ENCODE peak calls at places on chromosomes 13 and 19, in six cellular contexts. J is AG04450, P is fibroblast of pulmonary artery, G is fibroblast of mammary gland, V is A549, E is choroid plexus epithelial cell. C is an unnamed sample.

GRCh38 chr13:39263033-39263432 is 224.8 kb downstream of the NHLRC3 start:
- DNase-seq in P (peak), G (peak), V (peak), E (peak), J (no peak), C (peak)

GRCh38 chr19:10987621-10988297 is 26.9 kb downstream of the SMARCA4 start:
- DNase-seq in V (no peak), J (no peak), E (no peak), P (no peak), G (no peak), C (no peak)

GRCh38 chr19:32614916-32615315 is 33.9 kb downstream of the PDCD5 start:
- DNase-seq in J (no peak), G (no peak), P (no peak), E (no peak), V (no peak), C (no peak)

GRCh38 chr13:113656831-113657671 is 947 bp downstream of the ATP4B start:
- DNase-seq in V (no peak), E (no peak), P (no peak), G (no peak), J (no peak), C (no peak)

GRCh38 chr19:3358919-3359849 is 7.2 kb upstream of the NFIC start:
- DNase-seq in J (no peak), P (peak), V (no peak), G (peak), E (peak), C (peak)

GRCh38 chr19:1139126-1139525 is 34.9 kb downstream of the SBNO2 start:
- DNase-seq in G (no peak), P (no peak), J (no peak), E (no peak), V (no peak), C (no peak)

GRCh38 chr13:100483836-100484381 is 104.7 kb downstream of the GGACT start:
- DNase-seq in V (no peak), J (no peak), G (no peak), P (no peak), E (no peak), C (no peak)

GRCh38 chr19:2081873-2082810 is 14.0 kb downstream of the MOB3A start:
- DNase-seq in P (no peak), V (no peak), J (no peak), E (no peak), G (no peak), C (no peak)

GRCh38 chr13:29474991-29475390 is 120.5 kb downstream of the SLC7A1 start:
- DNase-seq in E (peak), G (peak), J (peak), P (peak), V (no peak), C (peak)

GRCh38 chr19:44649578-44650145 is 6.0 kb downstream of the PVR start:
- DNase-seq in E (no peak), G (no peak), J (no peak), V (no peak), P (no peak), C (no peak)

GRCh38 chr19:58277197-58277596 is 1.6 kb upstream of the ZNF8 start:
- DNase-seq in P (no peak), G (no peak), E (no peak), V (no peak), J (no peak), C (no peak)

GRCh38 chr19:16428372-16429036 is 43.3 kb downstream of the EPS15L1 start:
- DNase-seq in G (no peak), V (no peak), J (no peak), E (no peak), P (no peak), C (no peak)

GRCh38 chr13:50282016-50282415 is 266.8 kb downstream of the KCNRG start:
- DNase-seq in P (no peak), V (no peak), J (no peak), G (no peak), E (no peak), C (no peak)

GRCh38 chr13:29849731-29850212 is 645 bp downstream of the UBL3 start:
- DNase-seq in J (no peak), V (peak), P (peak), E (peak), G (peak), C (peak)

GRCh38 chr19:38543807-38544568 is 73.8 kb downstream of the MAP4K1 start:
- DNase-seq in V (peak), G (peak), J (peak), E (peak), P (peak), C (peak)

GRCh38 chr19:15945301-15945700 is 3.5 kb upstream of the OR10H4 start:
- DNase-seq in J (no peak), E (no peak), G (no peak), P (no peak), V (no peak), C (no peak)

GRCh38 chr19:4328243-4328990 is 10.2 kb downstream of the STAP2 start:
- DNase-seq in G (peak), E (peak), V (no peak), J (peak), P (peak), C (peak)

GRCh38 chr13:45512148-45512498 is 47.4 kb downstream of the COG3 start:
- DNase-seq in E (no peak), J (no peak), G (peak), P (peak), V (no peak), C (no peak)

GRCh38 chr19:6801397-6802086 is 29.0 kb downstream of the VAV1 start:
- DNase-seq in P (peak), V (peak), J (no peak), E (peak), G (no peak), C (no peak)

GRCh38 chr19:48654299-48655059 is 8.5 kb upstream of the CA11 start:
- DNase-seq in G (no peak), J (no peak), E (peak), V (no peak), P (no peak), C (peak)

GRCh38 chr19:8132858-8133458 is 16.4 kb downstream of the FBN3 start:
- DNase-seq in E (no peak), J (no peak), V (no peak), G (no peak), P (no peak), C (no peak)

GRCh38 chr19:16882146-16882545 is 6.7 kb upstream of the F2RL3 start:
- DNase-seq in J (no peak), V (no peak), P (no peak), E (no peak), G (no peak), C (no peak)

GRCh38 chr19:39365531-39365930 is 23.3 kb downstream of the SAMD4B start:
- DNase-seq in E (no peak), J (no peak), V (no peak), P (no peak), G (no peak), C (no peak)

GRCh38 chr19:33998739-33999345 is 173.5 kb upstream of the LSM14A start:
- DNase-seq in J (no peak), P (peak), V (peak), G (peak), E (peak), C (peak)
- TF ChIP-seq CTCF in J (peak), P (peak), V (peak), G (peak), E (peak), C (peak)

GRCh38 chr13:24929196-24929595 is 165.2 kb downstream of the RNF17 start:
- DNase-seq in P (no peak), J (no peak), G (no peak), E (no peak), V (no peak), C (no peak)

GRCh38 chr13:24927810-24928404 is 163.9 kb downstream of the RNF17 start:
- DNase-seq in J (no peak), P (no peak), G (no peak), E (no peak), V (no peak), C (no peak)

DNA sequence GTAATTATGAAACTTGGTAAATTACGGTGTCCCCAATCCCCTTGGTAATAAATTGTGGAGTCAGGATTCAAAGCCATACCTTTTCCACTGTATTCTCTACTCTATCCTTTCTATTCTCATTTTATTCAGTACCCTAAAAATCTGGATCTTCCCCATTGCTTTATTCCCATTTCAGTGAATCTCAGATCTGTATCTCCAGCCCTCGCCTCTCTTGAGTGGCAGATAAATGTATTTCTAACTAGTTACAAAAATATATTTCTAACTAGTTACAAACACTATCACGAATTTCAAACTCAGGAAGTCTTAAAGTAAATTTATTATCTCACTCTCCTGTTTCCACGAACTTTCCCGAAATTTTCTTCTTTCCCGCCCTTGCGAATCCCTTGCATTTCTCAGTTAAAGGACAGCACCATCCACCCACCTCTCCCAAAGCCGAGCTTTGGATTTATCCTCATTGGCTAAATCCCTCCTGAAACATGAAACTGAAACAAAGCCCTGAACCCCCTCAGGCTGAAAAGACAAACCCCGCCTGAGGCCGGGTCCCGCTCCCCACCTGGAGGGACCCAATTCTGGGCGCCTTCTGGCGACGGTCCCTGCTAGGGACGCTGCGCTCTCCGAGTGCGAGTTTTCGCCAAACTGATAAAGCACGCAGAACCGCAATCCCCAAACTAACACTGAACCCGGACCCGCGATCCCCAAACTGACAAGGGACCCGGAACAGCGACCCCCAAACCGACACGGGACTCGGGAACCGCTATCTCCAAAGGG is 164.3 kb upstream of the PABPC3 start:
- DNase-seq in E (no peak), V (no peak), J (no peak), P (no peak), G (no peak), C (no peak)
- H3K4me3 ChIP-seq in E (peak), V (no peak), J (peak), P (no peak), G (no peak), C (no peak)

GRCh38 chr13:110368408-110368807 is 61.3 kb downstream of the COL4A2 start:
- DNase-seq in V (no peak), J (no peak), G (no peak), P (no peak), E (no peak), C (no peak)

GRCh38 chr13:110367620-110368019 is 60.5 kb downstream of the COL4A2 start:
- DNase-seq in G (no peak), P (no peak), V (no peak), E (no peak), J (no peak), C (no peak)

GRCh38 chr13:110366733-110367132 is 59.6 kb downstream of the COL4A2 start:
- DNase-seq in J (no peak), V (no peak), G (no peak), P (no peak), E (no peak), C (no peak)

GRCh38 chr13:110371550-110372465 is 64.7 kb downstream of the COL4A2 start:
- DNase-seq in G (no peak), V (no peak), J (no peak), P (peak), E (peak), C (peak)

GRCh38 chr13:110369400-110369799 is 62.3 kb downstream of the COL4A2 start:
- DNase-seq in V (no peak), J (no peak), P (no peak), G (no peak), E (no peak), C (no peak)
- TF ChIP-seq CTCF in V (no peak), J (no peak), P (no peak), G (no peak), E (no peak), C (no peak)

DNA sequence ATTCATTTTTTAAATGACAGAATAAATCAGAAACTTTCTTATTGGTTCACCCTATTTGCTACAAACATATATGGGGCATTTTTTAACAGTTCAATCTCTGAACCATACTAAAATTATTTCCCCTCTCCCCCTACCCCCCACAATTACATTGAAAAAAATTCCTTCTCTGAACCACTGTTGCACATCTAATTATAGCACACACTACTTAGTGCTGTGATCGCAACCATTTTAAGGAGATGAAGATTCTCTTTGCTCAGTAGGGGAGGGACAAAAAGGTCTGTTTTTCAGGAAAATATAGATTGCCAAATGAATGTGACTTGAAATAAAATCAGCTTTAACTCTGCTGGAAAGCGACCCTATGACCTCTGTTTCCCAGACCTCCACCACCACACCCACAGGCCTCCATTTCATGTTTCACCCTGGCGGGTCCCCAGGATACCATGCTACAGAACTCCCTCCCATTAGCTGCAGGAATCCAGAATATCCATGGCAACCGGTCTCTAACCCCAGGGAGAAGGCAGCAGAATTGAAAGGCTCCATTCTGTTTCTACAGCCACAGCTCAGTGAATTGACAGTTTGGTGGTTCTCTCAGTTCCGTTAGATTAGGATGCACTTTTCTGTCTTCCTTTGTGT is 286.4 kb downstream of the TBC1D4 start:
- DNase-seq in J (no peak), G (no peak), E (peak), P (peak), V (no peak), C (peak)
- H3K4me3 ChIP-seq in J (no peak), G (no peak), E (peak), P (no peak), V (no peak), C (no peak)

GRCh38 chr13:93248627-93249047 is 22.0 kb downstream of the GPC6 start:
- DNase-seq in G (no peak), V (no peak), E (peak), J (no peak), P (peak), C (peak)
- TF ChIP-seq CTCF in G (no peak), V (peak), E (peak), J (peak), P (peak), C (peak)

DNA sequence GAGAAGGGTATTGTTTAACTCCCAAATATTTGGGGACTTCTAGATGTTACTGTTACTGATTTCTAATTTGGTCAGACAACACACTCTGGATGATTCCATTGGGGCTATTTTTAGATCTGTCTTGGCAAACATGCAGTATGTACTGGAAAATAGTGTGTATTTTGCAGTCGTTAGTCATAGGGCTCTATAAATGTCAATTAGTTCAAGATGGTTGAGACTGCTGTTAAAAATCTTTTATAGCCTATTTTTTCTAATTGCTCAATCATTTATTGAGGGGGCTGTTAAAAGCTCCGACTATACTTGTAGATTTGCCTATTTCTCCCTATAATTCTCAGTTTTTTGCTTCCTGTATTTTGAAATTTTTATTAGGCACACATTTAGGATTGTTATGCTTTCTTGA is 31.4 kb downstream of the PPP5C start:
- DNase-seq in J (no peak), G (peak), V (no peak), P (peak), E (peak), C (peak)
- H3K4me3 ChIP-seq in J (no peak), G (no peak), V (no peak), P (no peak), E (no peak), C (no peak)

GRCh38 chr13:79346300-79346914 is 59.6 kb downstream of the RBM26 start:
- DNase-seq in E (peak), P (no peak), V (no peak), J (no peak), G (no peak), C (peak)

GRCh38 chr13:79338343-79338742 is 67.7 kb downstream of the RBM26 start:
- DNase-seq in G (no peak), V (no peak), P (no peak), J (no peak), E (no peak), C (no peak)

GRCh38 chr13:79336971-79337370 is 69.1 kb downstream of the RBM26 start:
- DNase-seq in P (no peak), V (no peak), G (no peak), E (no peak), J (no peak), C (no peak)

GRCh38 chr13:79341202-79341601 is 64.9 kb downstream of the RBM26 start:
- DNase-seq in P (no peak), G (no peak), V (no peak), E (no peak), J (no peak), C (no peak)

GRCh38 chr13:79340490-79340889 is 65.6 kb downstream of the RBM26 start:
- DNase-seq in G (no peak), P (no peak), E (peak), V (no peak), J (no peak), C (no peak)
- TF ChIP-seq CTCF in G (no peak), P (no peak), E (no peak), V (no peak), J (no peak), C (no peak)